ENCODE peak calls at places on chromosome 19, in six cellular contexts. X is ovary, M is transverse colon, U is HepG2, S is stomach, P is upper lobe of left lung. C is an unnamed sample. For H3K9me3, the result is how much of the 10 kb centered on the place peaks cover.

GRCh38 chr19:42111384-42111783 is 20.9 kb downstream of the POU2F2 start:
- DNase-seq in S (no peak), M (no peak), P (no peak), X (no peak), U (no peak), C (no peak)

GRCh38 chr19:16297575-16298178 is 26.9 kb upstream of the KLF2 start:
- DNase-seq in S (peak), P (no peak), U (no peak), M (peak), X (no peak), C (no peak)

GRCh38 chr19:14782978-14783545 is 4.7 kb upstream of the ADGRE2 start:
- DNase-seq in S (no peak), P (no peak), M (no peak), U (no peak), X (no peak), C (no peak)

GRCh38 chr19:46015961-46016425 is 6.9 kb downstream of the PGLYRP1 start:
- DNase-seq in M (no peak), S (no peak), P (no peak), X (no peak), U (no peak), C (no peak)

GRCh38 chr19:53549354-53549753 is 11.4 kb downstream of the ZNF331 start:
- DNase-seq in X (no peak), S (no peak), M (no peak), U (no peak), P (no peak), C (no peak)

GRCh38 chr19:39347332-39348227 is 5.4 kb downstream of the SAMD4B start:
- DNase-seq in P (no peak), S (no peak), M (no peak), X (no peak), U (no peak), C (no peak)

GRCh38 chr19:5782945-5783919 is 1.3 kb downstream of the PRR22 start:
- DNase-seq in M (no peak), P (no peak), U (no peak), S (no peak), X (peak), C (no peak)

GRCh38 chr19:3366761-3367571 is 583 bp downstream of the NFIC start:
- DNase-seq in S (no peak), X (peak), M (peak), U (no peak), P (peak), C (no peak)

GRCh38 chr19:47284324-47284899 is 9.7 kb downstream of the INAFM1 start:
- DNase-seq in S (no peak), M (no peak), X (no peak), U (peak), P (no peak), C (no peak)

GRCh38 chr19:1767464-1767933 is 14.2 kb downstream of the ONECUT3 start:
- DNase-seq in S (peak), M (peak), P (peak), X (no peak), U (no peak), C (peak)

GRCh38 chr19:30606114-30607050 is 234.2 kb downstream of the ZNF536 start:
- DNase-seq in U (no peak), X (no peak), M (no peak), S (no peak), P (no peak), C (no peak)

GRCh38 chr19:19550454-19550842 is 12.4 kb downstream of the CILP2 start:
- DNase-seq in S (no peak), P (no peak), X (no peak), M (no peak), U (no peak), C (no peak)

GRCh38 chr19:18980432-18981020 is 39.5 kb upstream of the HOMER3 start:
- DNase-seq in P (no peak), X (no peak), U (no peak), M (no peak), S (no peak), C (no peak)

GRCh38 chr19:4083677-4084546 is 17.2 kb upstream of the ZBTB7A start:
- DNase-seq in U (no peak), P (peak), M (peak), X (peak), S (peak), C (no peak)

GRCh38 chr19:3914199-3914598 is 18.7 kb upstream of the NMRK2 start:
- DNase-seq in M (no peak), P (no peak), S (no peak), U (no peak), X (no peak), C (no peak)

GRCh38 chr19:53308339-53308811 is 25.2 kb upstream of the ZNF845 start:
- DNase-seq in U (no peak), M (no peak), S (no peak), P (no peak), X (no peak), C (no peak)

GRCh38 chr19:29942404-29943261 is 594 bp downstream of the URI1 start:
- DNase-seq in X (peak), U (peak), P (peak), S (peak), M (peak), C (no peak)

GRCh38 chr19:55461259-55461973 is at the start of gene ISOC2:
- DNase-seq in U (peak), S (peak), X (peak), P (peak), M (peak), C (peak)
- TF ChIP-seq EP300 in U (no peak), S (no peak), X (peak), P (no peak), M (no peak), C (peak)

DNA sequence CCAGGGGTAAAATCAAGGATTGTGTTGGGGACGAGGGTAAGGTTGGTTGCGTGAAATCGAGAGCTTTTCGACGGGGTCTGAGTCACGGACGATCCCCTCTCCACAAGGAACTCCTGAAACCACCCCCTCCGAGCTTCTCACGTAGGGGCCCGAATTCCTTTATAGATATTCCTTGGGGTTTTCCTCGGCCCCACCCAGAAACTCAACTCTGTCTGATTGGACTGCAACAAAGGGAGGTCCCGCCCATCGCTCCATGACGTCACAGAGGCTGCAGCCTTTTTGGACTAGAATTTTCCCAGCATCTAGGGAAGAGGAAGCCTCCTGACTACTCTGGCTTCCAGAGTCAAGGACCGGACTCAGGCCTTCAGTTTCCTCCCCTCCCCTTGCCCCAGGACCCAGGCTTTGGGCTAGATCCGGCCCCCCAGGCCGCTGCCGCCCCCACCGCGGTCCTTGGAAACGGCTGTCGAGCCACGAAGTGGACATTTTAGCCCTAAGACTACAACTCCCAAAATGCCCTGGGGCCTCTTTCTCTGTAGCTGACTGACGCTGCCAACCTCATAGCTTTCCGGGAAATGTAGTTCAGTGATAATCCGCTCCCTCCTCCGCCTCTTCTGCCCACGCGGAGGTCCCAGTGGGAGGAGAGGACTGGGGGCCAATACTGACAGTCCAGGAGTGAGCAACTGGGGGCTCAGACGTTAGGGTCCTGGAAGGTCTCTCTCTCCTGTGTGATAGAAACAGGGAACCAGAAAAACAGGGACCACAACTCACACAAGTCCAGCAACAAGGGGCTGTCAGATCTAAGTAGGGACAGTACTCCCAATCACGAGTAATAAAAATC is at the start of gene IZUMO1:
- DNase-seq in P (peak), U (no peak), M (peak), S (peak), X (peak), C (peak)
- H3K4me3 ChIP-seq in P (peak), U (no peak), M (peak), S (peak), X (peak), C (peak)

GRCh38 chr19:456547-457110 is 4.2 kb downstream of the SHC2 start:
- DNase-seq in S (no peak), X (no peak), U (no peak), M (no peak), P (no peak), C (no peak)

GRCh38 chr19:457636-458035 is 3.2 kb downstream of the SHC2 start:
- DNase-seq in S (no peak), M (no peak), P (no peak), U (no peak), X (no peak), C (no peak)

GRCh38 chr19:455851-456546 is 4.8 kb downstream of the SHC2 start:
- DNase-seq in S (no peak), U (no peak), X (no peak), P (no peak), M (no peak), C (no peak)

GRCh38 chr19:459724-460511 is 915 bp downstream of the SHC2 start:
- DNase-seq in P (peak), M (peak), U (peak), X (peak), S (peak), C (peak)

DNA sequence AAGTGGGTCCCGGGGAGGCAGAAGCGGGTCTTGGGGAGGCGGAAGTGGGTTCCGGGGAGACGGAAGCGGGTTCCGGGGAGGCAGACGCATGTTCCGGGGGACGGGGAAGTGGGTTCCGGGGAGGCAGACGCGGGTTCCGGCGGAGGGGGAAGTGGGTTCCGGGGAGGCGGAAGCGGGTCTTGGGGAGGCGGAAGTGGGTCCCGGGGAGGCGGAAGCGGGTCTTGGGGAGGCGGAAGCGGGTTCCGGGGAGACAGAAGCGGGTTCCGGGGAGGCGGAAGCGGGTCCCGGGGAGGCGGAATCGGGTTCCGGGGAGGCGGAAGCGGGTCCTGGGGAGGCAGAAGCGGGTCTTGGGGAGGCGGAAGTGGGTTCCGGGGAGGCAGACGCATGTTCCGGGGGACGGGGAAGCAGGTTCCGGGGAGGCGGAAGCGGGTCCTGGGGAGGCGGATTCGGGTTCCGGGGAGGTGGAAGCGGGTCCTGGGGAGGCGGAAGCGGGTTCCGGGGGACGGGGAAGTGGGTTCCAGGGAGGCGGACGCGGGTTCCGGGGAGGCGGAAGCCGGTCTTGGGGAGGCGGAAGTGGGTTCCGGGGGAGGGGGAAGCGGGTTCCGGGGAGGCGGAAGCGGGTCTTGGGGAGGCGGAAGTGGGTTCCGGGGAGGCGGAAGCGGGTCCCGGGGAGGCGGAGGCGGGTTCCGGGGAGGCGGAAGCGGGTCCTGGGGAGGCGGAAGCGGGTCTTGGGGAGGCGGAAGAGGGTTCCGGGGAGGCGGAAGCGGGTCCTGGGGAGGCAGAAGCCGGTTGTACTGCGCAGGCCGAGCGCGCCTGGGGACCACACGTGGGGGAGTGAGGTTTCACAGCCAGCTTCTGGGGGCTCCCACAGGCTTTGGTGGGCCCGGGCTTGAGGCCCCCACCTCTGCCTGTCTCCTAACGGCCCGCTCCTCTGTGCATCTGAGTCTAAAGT is 2.5 kb downstream of the SHC2 start:
- DNase-seq in S (no peak), X (no peak), U (no peak), P (no peak), M (no peak), C (no peak)
- H3K9me3 ChIP-seq in S (under half), X (under half), U (under half), P (under half), M (under half), C (under half)

GRCh38 chr19:50798943-50799851 is 9.0 kb downstream of the ACP4 start:
- DNase-seq in X (no peak), P (no peak), M (no peak), S (no peak), U (no peak), C (no peak)

GRCh38 chr19:50808856-50809255 is 14.7 kb downstream of the KLK1 start:
- DNase-seq in M (no peak), S (no peak), U (no peak), X (no peak), P (no peak), C (no peak)

GRCh38 chr19:50803633-50804419 is 13.6 kb downstream of the ACP4 start:
- DNase-seq in M (no peak), P (no peak), X (no peak), S (no peak), U (no peak), C (no peak)

GRCh38 chr19:50801107-50801506 is 10.9 kb downstream of the ACP4 start:
- DNase-seq in M (no peak), P (no peak), S (no peak), X (no peak), U (no peak), C (no peak)

DNA sequence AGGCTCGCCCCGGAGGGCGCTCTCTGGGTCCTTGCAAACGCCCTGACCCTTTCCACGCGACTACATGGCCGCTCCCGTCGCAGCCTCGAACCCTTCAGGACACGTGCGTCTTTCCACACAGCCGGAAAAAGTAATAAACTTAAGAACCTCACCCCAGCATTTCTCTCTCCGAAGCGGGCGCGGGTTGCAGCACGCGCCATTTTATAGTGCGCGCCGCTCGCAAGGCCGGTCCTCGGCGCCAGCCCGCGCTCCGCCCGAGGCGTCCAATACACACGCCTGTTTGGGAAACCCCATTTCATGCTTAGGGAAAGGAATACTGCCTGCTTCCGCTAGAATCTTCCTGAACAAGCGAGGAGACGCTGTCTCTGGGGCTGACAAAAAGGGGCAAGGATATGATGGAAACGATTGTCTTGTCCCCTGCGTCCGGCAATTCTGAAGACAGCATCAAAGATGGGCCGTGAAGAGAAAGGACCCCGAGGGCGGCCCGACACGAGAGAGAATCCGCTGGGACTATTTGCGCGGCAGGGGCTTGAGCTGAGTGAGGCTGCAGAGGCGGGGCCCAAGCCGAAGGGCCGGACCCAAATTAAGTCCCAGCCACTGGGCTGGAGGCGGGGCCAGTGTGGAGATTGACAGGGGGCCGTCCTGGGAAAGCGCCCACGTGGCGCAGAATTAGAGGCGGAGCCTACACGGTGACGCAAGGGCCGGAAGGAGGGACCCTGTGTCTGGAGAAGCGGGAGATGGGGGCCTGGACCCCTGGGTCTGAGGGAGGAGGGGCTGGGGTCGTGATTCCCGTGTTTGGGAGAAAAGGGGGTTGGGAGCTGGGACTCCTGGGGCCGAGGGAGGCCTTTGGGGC is 14.4 kb downstream of the ACP4 start:
- DNase-seq in P (peak), U (peak), M (peak), X (peak), S (peak), C (peak)
- TF ChIP-seq EP300 in P (no peak), U (no peak), M (no peak), X (no peak), S (no peak), C (peak)

C was measured in tibial nerve.